ENCODE peak calls at places on chromosomes 3 and 15, in four cellular contexts. Q, P, L and B are unnamed samples.

GRCh38 chr15:43517354-43518072 is at the start of gene MAP1A:
- DNase-seq in Q (peak; percentile 26), P (peak; percentile 76), L (no peak), B (no peak)

GRCh38 chr3:172171396-172172075 is 132.2 kb downstream of the FNDC3B start:
- DNase-seq in Q (no peak), P (no peak), L (no peak), B (no peak)

GRCh38 chr3:180875071-180875698 is 37.3 kb upstream of the FXR1 start:
- DNase-seq in Q (no peak), P (no peak), L (no peak), B (no peak)

GRCh38 chr3:69032137-69032536 is 18.7 kb upstream of the EOGT start:
- DNase-seq in Q (no peak), P (no peak), L (no peak), B (no peak)

GRCh38 chr3:134212898-134213665 is 37.6 kb downstream of the RYK start:
- DNase-seq in Q (peak; percentile 82), P (peak; percentile 78), L (peak; percentile 73), B (peak; percentile 90)

GRCh38 chr15:67805008-67805681 is 20.2 kb upstream of the SKOR1 start:
- DNase-seq in Q (no peak), P (no peak), L (no peak), B (no peak)

GRCh38 chr3:13780432-13781173 is 99.3 kb downstream of the WNT7A start:
- DNase-seq in Q (no peak), P (no peak), L (no peak), B (no peak)

GRCh38 chr3:45026038-45026437 is at the start of gene CLEC3B:
- DNase-seq in Q (no peak), P (no peak), L (no peak), B (no peak)

GRCh38 chr15:73982251-73982962 is 9.7 kb downstream of the STOML1 start:
- DNase-seq in Q (no peak), P (peak; percentile 63), L (no peak), B (no peak)

GRCh38 chr3:158532099-158532734 is 38.8 kb upstream of the MLF1 start:
- DNase-seq in Q (peak; percentile 82), P (no peak), L (no peak), B (no peak)

GRCh38 chr3:197426161-197426566 is 127.8 kb upstream of the DLG1 start:
- DNase-seq in Q (no peak), P (no peak), L (no peak), B (no peak)

GRCh38 chr3:130480736-130481135 is 36.2 kb upstream of the COL6A6 start:
- DNase-seq in Q (no peak), P (no peak), L (no peak), B (no peak)

GRCh38 chr3:173584834-173585831 is 187.6 kb downstream of the NLGN1 start:
- DNase-seq in Q (peak; percentile 78), P (peak; percentile 35), L (no peak), B (no peak)

GRCh38 chr3:45603226-45603625 is 8.7 kb downstream of the LIMD1 start:
- DNase-seq in Q (no peak), P (no peak), L (no peak), B (no peak)

GRCh38 chr3:124800511-124801374 is 70.5 kb downstream of the UMPS start:
- DNase-seq in Q (peak; percentile 77), P (no peak), L (no peak), B (no peak)

GRCh38 chr3:139307072-139307491 is 36.7 kb upstream of the MRPS22 start:
- DNase-seq in Q (no peak), P (no peak), L (no peak), B (no peak)

GRCh38 chr3:194184265-194184751 is 48.4 kb downstream of the HES1 start:
- DNase-seq in Q (peak; percentile 77), P (no peak), L (no peak), B (no peak)

GRCh38 chr15:40070166-40070557 is 31.2 kb upstream of the SRP14 start:
- DNase-seq in Q (no peak), P (no peak), L (no peak), B (no peak)

GRCh38 chr3:58191361-58191991 is 19.3 kb downstream of the DNASE1L3 start:
- DNase-seq in Q (no peak), P (no peak), L (no peak), B (no peak)

GRCh38 chr3:177860236-177860635 is 663.0 kb upstream of the TBL1XR1 start:
- DNase-seq in Q (no peak), P (no peak), L (no peak), B (no peak)

GRCh38 chr15:77481670-77482069 is 61.0 kb downstream of the HMG20A start:
- DNase-seq in Q (peak; percentile 34), P (no peak), L (no peak), B (no peak)

GRCh38 chr15:74242296-74242929 is 6.3 kb downstream of the CCDC33 start:
- DNase-seq in Q (no peak), P (no peak), L (no peak), B (no peak)